ENCODE peak calls at places on chromosomes 11 and 22, in eight cellular contexts. K is NCI-H2029, C is H1, I is substantia nigra, B is amygdala, M is HS-5, D is GM06990, Y is amniotic stem cell. F is an unnamed sample.

GRCh38 chr11:112294688-112295340 is 34.2 kb upstream of the PLET1 start:
- DNase-seq in K (no peak), C (no peak), I (no peak), B (no peak), M (no peak), D (no peak), Y (no peak), F (no peak)

GRCh38 chr11:57331720-57332119 is 4.0 kb downstream of the SSRP1 start:
- DNase-seq in K (no peak), C (no peak), I (no peak), B (no peak), M (no peak), D (no peak), Y (no peak), F (no peak)

GRCh38 chr11:70567680-70568503 is 169.6 kb downstream of the CTTN start:
- DNase-seq in K (no peak), C (no peak), I (no peak), B (no peak), M (no peak), D (no peak), Y (no peak), F (no peak)

GRCh38 chr22:24402460-24403192 is 24.8 kb upstream of the ADORA2A start:
- DNase-seq in K (peak; percentile 72), C (no peak), I (no peak), B (no peak), M (peak; percentile 90), D (no peak), Y (peak; percentile 56), F (no peak)

GRCh38 chr11:20045098-20045688 is 115.1 kb downstream of the DBX1 start:
- DNase-seq in K (no peak), C (no peak), I (no peak), B (no peak), M (no peak), D (no peak), Y (no peak), F (no peak)

GRCh38 chr11:34167961-34168360 is 62.5 kb downstream of the NAT10 start:
- DNase-seq in K (no peak), C (no peak), I (no peak), B (no peak), M (no peak), D (no peak), Y (no peak), F (no peak)

GRCh38 chr11:9016916-9017642 is 13.3 kb upstream of the NRIP3 start:
- DNase-seq in K (no peak), C (no peak), I (no peak), B (no peak), M (no peak), D (no peak), Y (no peak), F (no peak)

GRCh38 chr11:83249972-83250593 is 36.1 kb downstream of the CCDC90B start:
- DNase-seq in K (no peak), C (no peak), I (no peak), B (no peak), M (no peak), D (no peak), Y (peak; percentile 3), F (peak; percentile 56)

GRCh38 chr11:86574493-86575207 is 97.8 kb downstream of the ME3 start:
- DNase-seq in K (no peak), C (no peak), I (no peak), B (no peak), M (no peak), D (no peak), Y (no peak), F (no peak)

GRCh38 chr22:40216041-40216756 is 38.5 kb downstream of the TNRC6B start:
- DNase-seq in K (no peak), C (no peak), I (no peak), B (no peak), M (no peak), D (peak; percentile 59), Y (no peak), F (no peak)

GRCh38 chr11:34493468-34493867 is 20.1 kb downstream of the ELF5 start:
- DNase-seq in K (no peak), C (no peak), I (no peak), B (no peak), M (no peak), D (no peak), Y (no peak), F (no peak)

GRCh38 chr22:24683671-24684070 is 80.7 kb downstream of the GGT1 start:
- DNase-seq in K (no peak), C (no peak), I (no peak), B (no peak), M (peak; percentile 35), D (no peak), Y (no peak), F (no peak)

GRCh38 chr22:39344046-39344390 is 5.8 kb upstream of the SYNGR1 start:
- DNase-seq in K (no peak), C (no peak), I (no peak), B (no peak), M (no peak), D (no peak), Y (no peak), F (no peak)

F was measured in NCI-H510A treated with DMSO at 0.1 percent for 48 hours.